ENCODE peak calls at places on chromosome 4, in ten cellular contexts. E is lung, F is GM23248, O is T-helper 1 cell, I is EH, A is IMR-90, H is AG09309, C is dermis blood vessel endothelial cell, P is sigmoid colon, G is RPMI7951. J is an unnamed sample.

GRCh38 chr4:6771229-6771671 is 11.3 kb upstream of the KIAA0232 start:
- DNase-seq in F (peak), O (no peak), I (no peak), C (no peak), P (peak), A (peak), G (peak), E (no peak), H (no peak), J (peak)

GRCh38 chr4:27397886-27398285 is 537.2 kb downstream of the STIM2 start:
- DNase-seq in H (peak), C (no peak), A (peak), P (no peak), O (no peak), G (no peak), F (peak), I (peak), E (no peak), J (peak)

GRCh38 chr4:155761047-155761446 is 2.2 kb downstream of the GUCY1B1 start:
- DNase-seq in I (no peak), H (no peak), C (no peak), O (no peak), E (no peak), P (no peak), A (no peak), G (no peak), F (no peak), J (no peak)

GRCh38 chr4:109213056-109213455 is 89.4 kb downstream of the COL25A1 start:
- DNase-seq in E (no peak), A (no peak), F (no peak), C (no peak), I (no peak), G (no peak), H (no peak), P (no peak), O (no peak), J (no peak)

GRCh38 chr4:148445071-148445902 is 3.1 kb upstream of the NR3C2 start:
- DNase-seq in E (peak), G (no peak), F (peak), C (peak), P (peak), O (peak), I (no peak), A (no peak), H (no peak), J (no peak)

GRCh38 chr4:123856689-123857545 is 460.3 kb downstream of the SPRY1 start:
- DNase-seq in F (peak), E (no peak), I (peak), C (peak), P (no peak), G (peak), A (peak), O (no peak), H (no peak), J (peak)

GRCh38 chr4:47482326-47482725 is 2.7 kb upstream of the ATP10D start:
- DNase-seq in I (peak), H (no peak), O (no peak), G (peak), A (peak), C (peak), F (peak), P (no peak), E (no peak), J (peak)

GRCh38 chr4:1255151-1255550 is 6.2 kb upstream of the CTBP1 start:
- DNase-seq in H (no peak), P (no peak), F (peak), C (no peak), E (no peak), I (peak), A (no peak), O (no peak), G (peak), J (peak)

GRCh38 chr4:52172166-52172565 is 121.1 kb downstream of the SPATA18 start:
- DNase-seq in A (no peak), G (no peak), I (no peak), H (no peak), O (no peak), C (peak), F (peak), E (no peak), P (no peak), J (no peak)

GRCh38 chr4:13248621-13249298 is 235.4 kb downstream of the RAB28 start:
- DNase-seq in E (no peak), F (peak), P (no peak), I (peak), G (no peak), H (no peak), O (no peak), C (no peak), A (peak), J (peak)

GRCh38 chr4:128776794-128777216 is 32.7 kb upstream of the JADE1 start:
- DNase-seq in E (peak), G (peak), F (peak), I (peak), O (no peak), H (peak), C (peak), P (peak), A (peak), J (peak)

GRCh38 chr4:142161093-142161492 is 524.7 kb downstream of the IL15 start:
- DNase-seq in O (no peak), I (no peak), C (no peak), G (no peak), E (no peak), H (no peak), F (no peak), P (no peak), A (no peak), J (no peak)

GRCh38 chr4:25792843-25793242 is 69.9 kb downstream of the SEL1L3 start:
- DNase-seq in F (no peak), I (no peak), A (no peak), O (no peak), H (no peak), C (no peak), G (no peak), P (no peak), E (no peak), J (no peak)

GRCh38 chr4:16082424-16083216 is 1.2 kb downstream of the PROM1 start:
- DNase-seq in A (no peak), E (peak), O (no peak), H (no peak), G (no peak), C (peak), I (no peak), F (peak), P (no peak), J (peak)

GRCh38 chr4:91681544-91681943 is 622.2 kb upstream of the GRID2 start:
- DNase-seq in P (no peak), H (no peak), I (no peak), O (no peak), A (no peak), C (no peak), G (no peak), E (no peak), F (no peak), J (no peak)

J was measured in M059J.